ENCODE peak calls at places on chromosomes 16 and 17, in five cellular contexts. Y, V, G, E and C are unnamed samples. For H3K4me1, the result is how much of the 10 kb centered on the place peaks cover.

GRCh38 chr17:77795685-77796084 is 162.8 kb upstream of the TNRC6C start:
- DNase-seq in Y (no peak), E (no peak), G (no peak), V (no peak), C (no peak)

GRCh38 chr17:75830168-75831031 is 13.8 kb downstream of the UNC13D start:
- DNase-seq in E (no peak), V (no peak), Y (no peak), G (no peak), C (no peak)

GRCh38 chr17:59671386-59671785 is 35.8 kb downstream of the PTRH2 start:
- DNase-seq in E (no peak), Y (no peak), V (no peak), G (no peak), C (no peak)

GRCh38 chr17:30251931-30252330 is 16.4 kb upstream of the SLC6A4 start:
- DNase-seq in G (no peak), E (no peak), Y (no peak), V (no peak), C (no peak)

GRCh38 chr16:31179747-31180458 is at the start of gene FUS:
- DNase-seq in E (peak), G (peak), Y (peak), V (peak), C (peak)

GRCh38 chr17:20992416-20992815 is 50.4 kb downstream of the USP22 start:
- DNase-seq in Y (no peak), G (no peak), V (no peak), E (no peak), C (no peak)

GRCh38 chr17:60248618-60249516 is 99.1 kb downstream of the CA4 start:
- DNase-seq in E (no peak), G (no peak), Y (no peak), V (no peak), C (no peak)

GRCh38 chr16:54489225-54489781 is 202.7 kb upstream of the IRX3 start:
- DNase-seq in Y (no peak), G (no peak), V (no peak), E (no peak), C (no peak)

GRCh38 chr16:89449726-89450335 is 40.5 kb downstream of the ANKRD11 start:
- DNase-seq in E (no peak), Y (no peak), G (no peak), V (no peak), C (no peak)

GRCh38 chr17:80229011-80229410 is 8.8 kb downstream of the SLC26A11 start:
- DNase-seq in V (no peak), G (no peak), E (no peak), Y (no peak), C (no peak)

GRCh38 chr17:75683467-75684041 is 16.4 kb downstream of the SAP30BP start:
- DNase-seq in E (peak), G (no peak), V (no peak), Y (no peak), C (no peak)

GRCh38 chr17:27522028-27522639 is 65.9 kb downstream of the KSR1 start:
- DNase-seq in V (no peak), E (no peak), G (no peak), Y (no peak), C (no peak)

GRCh38 chr16:31148281-31148728 is 1.6 kb downstream of the PRSS36 start:
- DNase-seq in G (no peak), E (no peak), V (no peak), Y (no peak), C (no peak)

GRCh38 chr17:265726-266125 is 84.3 kb upstream of the DOC2B start:
- DNase-seq in Y (peak), E (no peak), V (peak), G (no peak), C (no peak)

GRCh38 chr17:42253601-42254000 is 22.6 kb downstream of the STAT5B start:
- DNase-seq in V (no peak), Y (no peak), G (no peak), E (no peak), C (no peak)

GRCh38 chr16:3579776-3580175 is 2.6 kb upstream of the NLRC3 start:
- DNase-seq in E (no peak), V (no peak), Y (no peak), G (no peak), C (no peak)
- H3K4me1 ChIP-seq in E (under half), V (under half), Y (under half), G (under half), C (under half)

GRCh38 chr16:85461814-85462404 is 151.2 kb upstream of the GSE1 start:
- DNase-seq in Y (no peak), E (peak), V (no peak), G (no peak), C (no peak)
- H3K4me3 ChIP-seq in Y (peak), E (no peak), V (peak), G (peak), C (peak)

DNA sequence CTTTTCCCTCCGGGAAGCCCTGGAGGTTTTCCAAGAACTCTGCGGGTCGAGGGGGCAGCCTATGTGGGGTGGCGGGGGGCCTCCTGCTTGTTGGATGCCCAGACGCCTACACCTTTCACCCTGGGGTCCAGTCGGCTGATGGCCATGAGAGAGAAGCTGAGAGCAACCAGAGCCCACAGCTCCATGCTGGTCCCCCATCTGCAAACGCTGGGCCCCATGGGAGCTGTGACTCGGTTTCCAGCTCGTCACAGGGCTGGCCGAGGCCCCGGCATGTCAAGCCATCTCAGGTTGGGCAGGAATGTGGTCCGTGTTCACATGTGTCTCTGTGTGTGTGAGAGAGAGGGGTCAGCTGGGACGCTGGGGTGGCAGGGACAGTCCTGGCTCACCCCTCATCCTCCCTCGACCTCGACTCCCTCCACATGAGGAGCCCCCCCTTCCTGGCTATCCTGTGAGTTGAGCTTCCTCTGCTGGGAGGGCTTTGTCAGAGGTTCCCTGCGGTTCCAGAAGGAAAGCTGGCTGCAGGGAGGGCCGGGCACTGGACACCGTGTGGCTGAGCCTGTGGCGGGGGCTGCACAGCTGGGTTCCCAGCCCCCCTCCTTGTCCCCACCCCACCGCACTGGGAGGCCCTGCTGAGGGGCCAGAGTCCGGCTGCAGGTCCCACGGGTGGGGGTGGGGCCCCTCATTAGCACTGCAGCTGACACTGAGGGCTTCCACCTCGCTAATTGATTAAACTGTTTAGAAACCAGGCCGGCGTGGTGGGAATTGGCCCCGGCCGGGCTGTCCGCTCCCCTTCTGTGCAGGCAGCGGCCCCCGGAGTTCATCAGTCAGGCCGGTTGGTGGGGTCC is 19.1 kb downstream of the METRNL start:
- DNase-seq in G (no peak), Y (no peak), V (no peak), E (no peak), C (no peak)
- H3K4me1 ChIP-seq in G (under half), Y (under half), V (under half), E (under half), C (under half)

GRCh38 chr16:79595261-79595660 is 5.3 kb downstream of the MAF start:
- DNase-seq in G (no peak), Y (no peak), E (peak), V (no peak), C (no peak)

GRCh38 chr16:79592150-79592549 is 8.4 kb downstream of the MAF start:
- DNase-seq in Y (no peak), E (no peak), V (no peak), G (no peak), C (no peak)

GRCh38 chr16:79595916-79596450 is 4.6 kb downstream of the MAF start:
- DNase-seq in V (no peak), G (no peak), Y (no peak), E (no peak), C (no peak)

GRCh38 chr16:79593754-79594153 is 6.8 kb downstream of the MAF start:
- DNase-seq in V (no peak), Y (no peak), E (no peak), G (no peak), C (no peak)

DNA sequence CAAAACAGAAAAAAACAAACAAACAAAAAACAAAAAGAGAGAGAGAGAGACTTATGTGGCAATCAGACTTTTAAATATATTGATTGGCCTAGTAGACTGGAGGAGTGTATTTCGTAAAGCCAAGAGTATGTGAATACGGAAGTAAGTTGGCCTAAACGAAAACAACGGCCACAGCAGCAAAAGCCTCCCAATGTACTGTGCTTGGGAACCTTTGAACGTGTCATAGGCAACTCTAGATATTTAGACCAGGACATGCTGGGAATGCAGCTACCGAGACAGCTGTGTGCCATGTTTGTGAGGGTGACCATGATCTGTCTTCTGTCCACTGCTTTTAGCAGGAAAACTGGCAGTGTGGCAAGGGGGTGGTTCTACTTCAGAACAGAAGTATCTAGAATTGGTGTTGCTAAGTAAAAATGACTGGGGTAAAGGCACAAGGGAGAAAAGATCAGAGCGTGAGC is 7.4 kb downstream of the MAF start:
- DNase-seq in G (no peak), Y (no peak), V (no peak), E (peak), C (no peak)
- H3K4me3 ChIP-seq in G (no peak), Y (peak), V (peak), E (no peak), C (no peak)